ENCODE peak calls at places on chromosome 5, in four cellular contexts. K is HepG2, Z is K562, T is GM12878. S is an unnamed sample.

GRCh38 chr5:151675225-151675955 is 11.3 kb downstream of the SPARC start:
- DNase-seq in K (no peak), Z (no peak), T (no peak), S (no peak)

GRCh38 chr5:122182491-122182921 is 53.2 kb downstream of the ZNF474 start:
- DNase-seq in K (no peak), Z (no peak), T (no peak), S (peak)

GRCh38 chr5:1847056-1847455 is 35.7 kb downstream of the IRX4 start:
- DNase-seq in K (no peak), Z (no peak), T (no peak), S (no peak)

GRCh38 chr5:160802567-160802966 is 49.4 kb downstream of the ATP10B start:
- DNase-seq in K (no peak), Z (no peak), T (no peak), S (no peak)

GRCh38 chr5:143019614-143020515 is 249.7 kb downstream of the ARHGAP26 start:
- DNase-seq in K (no peak), Z (no peak), T (peak), S (no peak)

GRCh38 chr5:143025971-143026370 is 255.8 kb downstream of the ARHGAP26 start:
- DNase-seq in K (no peak), Z (no peak), T (no peak), S (no peak)

GRCh38 chr5:181246276-181247050 is 2.8 kb upstream of the RACK1 start:
- DNase-seq in K (peak), Z (peak), T (no peak), S (peak)

GRCh38 chr5:37184748-37185364 is 64.3 kb downstream of the CPLANE1 start:
- DNase-seq in K (no peak), Z (no peak), T (peak), S (no peak)

GRCh38 chr5:123371575-123372179 is 51.5 kb downstream of the CEP120 start:
- DNase-seq in K (peak), Z (peak), T (no peak), S (peak)

GRCh38 chr5:116377276-116378006 is 197.2 kb downstream of the SEMA6A start:
- DNase-seq in K (no peak), Z (no peak), T (no peak), S (no peak)

GRCh38 chr5:88552406-88552805 is 283.8 kb upstream of the TMEM161B start:
- DNase-seq in K (no peak), Z (no peak), T (no peak), S (no peak)

GRCh38 chr5:175022286-175022685 is 297.9 kb downstream of the MSX2 start:
- DNase-seq in K (no peak), Z (no peak), T (no peak), S (no peak)

GRCh38 chr5:37723147-37723961 is 116.5 kb downstream of the GDNF start:
- DNase-seq in K (no peak), Z (peak), T (no peak), S (peak)

GRCh38 chr5:14101922-14102321 is 41.2 kb upstream of the TRIO start:
- DNase-seq in K (no peak), Z (no peak), T (no peak), S (peak)

GRCh38 chr5:180599981-180600553 is 8.8 kb upstream of the SCGB3A1 start:
- DNase-seq in K (no peak), Z (no peak), T (no peak), S (peak)

GRCh38 chr5:78264600-78264999 is 29.9 kb downstream of the AP3B1 start:
- DNase-seq in K (no peak), Z (no peak), T (no peak), S (no peak)

GRCh38 chr5:93990504-93991085 is 249.2 kb upstream of the POU5F2 start:
- DNase-seq in K (no peak), Z (no peak), T (no peak), S (no peak)

GRCh38 chr5:172870261-172870806 is 36.3 kb downstream of the ERGIC1 start:
- DNase-seq in K (no peak), Z (no peak), T (no peak), S (no peak)

GRCh38 chr5:147507480-147508126 is 2.3 kb downstream of the DPYSL3 start:
- DNase-seq in K (no peak), Z (no peak), T (no peak), S (no peak)

GRCh38 chr5:561408-561807 is 37.2 kb upstream of the SLC9A3 start:
- DNase-seq in K (no peak), Z (no peak), T (no peak), S (no peak)

GRCh38 chr5:76775921-76776320 is 42.9 kb upstream of the F2RL1 start:
- DNase-seq in K (no peak), Z (no peak), T (no peak), S (no peak)

GRCh38 chr5:149885512-149885911 is 59.1 kb downstream of the PDE6A start:
- DNase-seq in K (no peak), Z (no peak), T (no peak), S (no peak)

GRCh38 chr5:150557507-150557872 is 49.6 kb downstream of the NDST1 start:
- DNase-seq in K (no peak), Z (no peak), T (no peak), S (no peak)

GRCh38 chr5:26012078-26012477 is 1026.3 kb downstream of the CDH9 start:
- DNase-seq in K (no peak), Z (no peak), T (no peak), S (no peak)

GRCh38 chr5:83924171-83924570 is 203.5 kb upstream of the HAPLN1 start:
- DNase-seq in K (no peak), Z (no peak), T (no peak), S (no peak)

DNA sequence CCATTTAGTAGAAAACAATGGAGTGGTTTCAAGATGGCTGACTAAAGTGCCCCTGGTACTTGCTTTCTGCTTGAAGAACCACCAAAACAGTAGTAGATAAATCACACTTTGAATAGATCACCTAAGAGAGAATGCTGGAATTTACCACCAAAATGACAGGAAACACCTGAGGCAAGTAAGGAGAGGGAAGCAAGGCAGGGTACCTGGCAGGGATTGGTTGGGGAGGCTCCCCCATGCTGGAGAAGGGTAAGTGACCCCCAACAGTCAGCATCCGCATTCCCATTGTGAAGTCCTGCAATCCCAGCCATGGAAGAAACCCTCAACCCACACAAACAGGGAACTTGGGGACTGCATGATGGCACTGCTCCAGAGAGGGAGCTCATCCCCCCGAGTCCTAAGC is 105.5 kb downstream of the PLPP1 start:
- DNase-seq in K (no peak), Z (no peak), T (no peak), S (no peak)
- TF ChIP-seq ETV6 in K (no peak), Z (no peak), T (no peak), S (no peak)

DNA sequence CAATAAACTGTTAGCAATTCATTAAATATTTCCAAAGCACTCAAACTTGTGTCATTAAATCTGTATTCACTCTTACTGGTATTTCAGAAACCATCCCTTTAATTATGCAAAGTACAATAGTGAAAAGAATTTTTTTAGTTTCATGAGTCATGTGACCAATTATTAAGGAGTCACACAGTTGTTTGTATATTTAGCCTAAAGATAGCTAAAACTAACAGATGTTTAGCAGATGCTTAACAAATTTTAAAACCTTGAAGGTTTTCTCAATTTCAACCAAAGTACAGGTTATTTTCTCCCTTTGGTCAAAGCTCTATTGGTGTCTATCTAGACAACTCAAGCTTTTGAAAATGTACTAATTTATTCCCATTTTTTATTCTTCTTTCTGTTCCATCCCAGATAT is 44.1 kb downstream of the PJA2 start:
- DNase-seq in K (no peak), Z (no peak), T (no peak), S (no peak)
- TF ChIP-seq ETV6 in K (no peak), Z (no peak), T (no peak), S (no peak)

GRCh38 chr5:176175101-176175852 is 62.9 kb upstream of the SIMC1 start:
- DNase-seq in K (no peak), Z (no peak), T (no peak), S (no peak)

GRCh38 chr5:176173647-176174046 is 64.6 kb upstream of the SIMC1 start:
- DNase-seq in K (no peak), Z (no peak), T (no peak), S (no peak)

GRCh38 chr5:176178789-176179188 is 59.4 kb upstream of the SIMC1 start:
- DNase-seq in K (peak), Z (peak), T (no peak), S (no peak)

GRCh38 chr5:176174345-176175025 is 63.7 kb upstream of the SIMC1 start:
- DNase-seq in K (no peak), Z (no peak), T (no peak), S (no peak)

GRCh38 chr5:176176231-176176630 is 62.0 kb upstream of the SIMC1 start:
- DNase-seq in K (no peak), Z (no peak), T (no peak), S (no peak)
- TF ChIP-seq ETV6 in K (no peak), Z (no peak), T (no peak), S (no peak)

GRCh38 chr5:169424279-169424955 is 123.5 kb upstream of the SLIT3 start:
- DNase-seq in K (no peak), Z (no peak), T (no peak), S (no peak)

GRCh38 chr5:169422087-169422486 is 121.1 kb upstream of the SLIT3 start:
- DNase-seq in K (no peak), Z (no peak), T (no peak), S (no peak)

GRCh38 chr5:169426674-169427250 is 125.8 kb upstream of the SLIT3 start:
- DNase-seq in K (no peak), Z (no peak), T (no peak), S (peak)

GRCh38 chr5:169423580-169424278 is 122.8 kb upstream of the SLIT3 start:
- DNase-seq in K (no peak), Z (no peak), T (no peak), S (no peak)

DNA sequence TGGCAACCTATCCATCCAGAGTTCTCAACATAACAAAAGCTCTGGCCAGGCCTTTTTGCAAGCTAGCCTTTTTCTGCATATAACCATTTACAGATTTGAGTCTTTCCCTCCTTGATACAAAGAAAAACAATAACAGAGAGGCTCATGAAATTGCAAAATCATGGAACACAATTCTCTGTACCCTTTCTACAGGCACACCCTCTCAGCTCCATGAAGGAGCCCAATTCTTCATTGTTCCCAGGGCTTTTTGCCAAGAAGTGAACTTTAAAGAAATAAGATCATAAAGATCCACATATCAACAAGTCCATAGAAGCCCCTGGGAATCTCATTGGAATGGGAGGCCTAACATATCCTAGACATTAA is 124.0 kb upstream of the SLIT3 start:
- DNase-seq in K (no peak), Z (no peak), T (no peak), S (no peak)
- TF ChIP-seq ETV6 in K (no peak), Z (no peak), T (no peak), S (no peak)

DNA sequence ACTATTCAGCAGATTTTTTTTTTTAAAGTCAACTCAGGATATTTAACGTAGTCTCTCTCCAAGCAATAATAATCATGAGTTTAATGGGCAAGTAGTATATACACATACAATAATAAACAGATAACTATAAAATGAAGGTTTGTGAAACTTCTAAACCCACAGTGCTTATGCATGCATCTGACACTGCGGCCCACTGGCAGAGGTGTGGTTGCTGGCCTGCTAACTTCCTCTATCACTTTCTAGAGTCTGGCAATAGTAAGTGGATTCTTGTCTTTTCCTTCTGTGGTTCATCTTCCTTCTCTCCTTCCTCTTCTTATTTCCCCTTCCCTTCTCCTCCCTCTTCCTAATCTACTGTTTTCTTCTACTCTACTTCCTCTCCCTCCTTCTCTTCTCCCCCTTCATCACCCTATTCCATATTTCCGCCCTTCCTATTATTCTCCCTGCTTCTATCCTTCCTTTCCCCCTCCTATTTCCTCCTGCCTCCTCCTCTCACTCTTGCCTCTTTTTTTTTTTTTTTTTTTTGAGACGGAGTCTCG is 18.6 kb upstream of the AGXT2 start:
- DNase-seq in K (no peak), Z (no peak), T (no peak), S (no peak)
- TF ChIP-seq ETV6 in K (no peak), Z (no peak), T (no peak), S (no peak)

GRCh38 chr5:98929982-98930355 is 1.2 kb upstream of the CHD1 start:
- DNase-seq in K (no peak), Z (no peak), T (no peak), S (no peak)

GRCh38 chr5:98933446-98934072 is 4.8 kb upstream of the CHD1 start:
- DNase-seq in K (no peak), Z (no peak), T (peak), S (no peak)

GRCh38 chr5:98929123-98929981 is 545 bp upstream of the CHD1 start:
- DNase-seq in K (peak), Z (peak), T (peak), S (peak)

GRCh38 chr5:98928802-98929122 is at the start of gene CHD1:
- DNase-seq in K (peak), Z (peak), T (no peak), S (peak)

GRCh38 chr5:98930972-98931762 is 2.4 kb upstream of the CHD1 start:
- DNase-seq in K (no peak), Z (no peak), T (no peak), S (no peak)
- TF ChIP-seq ETV6 in K (no peak), Z (no peak), T (no peak), S (no peak)

DNA sequence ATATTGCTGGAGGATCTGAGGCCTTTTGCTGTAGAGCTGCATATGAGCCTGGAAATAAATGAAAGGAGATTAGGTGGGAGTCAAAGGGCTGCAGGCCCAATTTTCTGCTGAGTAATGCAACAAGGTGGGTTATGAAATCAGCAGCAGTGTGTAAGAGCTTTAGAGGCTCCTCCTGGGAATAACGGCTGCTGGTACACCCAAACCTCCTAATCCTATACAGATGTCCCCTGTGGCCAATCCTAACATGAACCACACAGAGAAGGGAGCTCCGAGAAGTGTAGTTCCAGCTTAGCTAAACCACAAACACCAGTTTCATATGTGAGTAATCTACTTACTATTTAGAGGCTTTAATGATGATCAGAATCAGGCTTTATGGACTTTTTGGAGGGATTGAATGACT is 437.7 kb downstream of the TMEM232 start:
- DNase-seq in K (no peak), Z (no peak), T (no peak), S (no peak)
- TF ChIP-seq ETV6 in K (no peak), Z (no peak), T (no peak), S (no peak)

GRCh38 chr5:119031905-119032304 is 39.0 kb upstream of the DMXL1 start:
- DNase-seq in K (no peak), Z (peak), T (peak), S (no peak)

GRCh38 chr5:119031047-119031886 is 39.6 kb upstream of the DMXL1 start:
- DNase-seq in K (no peak), Z (no peak), T (peak), S (no peak)

GRCh38 chr5:119033135-119033534 is 37.8 kb upstream of the DMXL1 start:
- DNase-seq in K (no peak), Z (no peak), T (no peak), S (no peak)

GRCh38 chr5:119036101-119036762 is 34.7 kb upstream of the DMXL1 start:
- DNase-seq in K (no peak), Z (no peak), T (no peak), S (no peak)

GRCh38 chr5:119032653-119033052 is 38.2 kb upstream of the DMXL1 start:
- DNase-seq in K (no peak), Z (no peak), T (peak), S (no peak)
- TF ChIP-seq ETV6 in K (no peak), Z (no peak), T (peak), S (no peak)

GRCh38 chr5:6808462-6808861 is 95.2 kb downstream of the TENT4A start:
- DNase-seq in K (no peak), Z (no peak), T (no peak), S (no peak)

GRCh38 chr5:6814816-6815215 is 101.6 kb downstream of the TENT4A start:
- DNase-seq in K (no peak), Z (no peak), T (no peak), S (no peak)

GRCh38 chr5:6810641-6811405 is 97.6 kb downstream of the TENT4A start:
- DNase-seq in K (no peak), Z (no peak), T (no peak), S (no peak)

GRCh38 chr5:6812091-6812490 is 98.9 kb downstream of the TENT4A start:
- DNase-seq in K (no peak), Z (no peak), T (no peak), S (no peak)

DNA sequence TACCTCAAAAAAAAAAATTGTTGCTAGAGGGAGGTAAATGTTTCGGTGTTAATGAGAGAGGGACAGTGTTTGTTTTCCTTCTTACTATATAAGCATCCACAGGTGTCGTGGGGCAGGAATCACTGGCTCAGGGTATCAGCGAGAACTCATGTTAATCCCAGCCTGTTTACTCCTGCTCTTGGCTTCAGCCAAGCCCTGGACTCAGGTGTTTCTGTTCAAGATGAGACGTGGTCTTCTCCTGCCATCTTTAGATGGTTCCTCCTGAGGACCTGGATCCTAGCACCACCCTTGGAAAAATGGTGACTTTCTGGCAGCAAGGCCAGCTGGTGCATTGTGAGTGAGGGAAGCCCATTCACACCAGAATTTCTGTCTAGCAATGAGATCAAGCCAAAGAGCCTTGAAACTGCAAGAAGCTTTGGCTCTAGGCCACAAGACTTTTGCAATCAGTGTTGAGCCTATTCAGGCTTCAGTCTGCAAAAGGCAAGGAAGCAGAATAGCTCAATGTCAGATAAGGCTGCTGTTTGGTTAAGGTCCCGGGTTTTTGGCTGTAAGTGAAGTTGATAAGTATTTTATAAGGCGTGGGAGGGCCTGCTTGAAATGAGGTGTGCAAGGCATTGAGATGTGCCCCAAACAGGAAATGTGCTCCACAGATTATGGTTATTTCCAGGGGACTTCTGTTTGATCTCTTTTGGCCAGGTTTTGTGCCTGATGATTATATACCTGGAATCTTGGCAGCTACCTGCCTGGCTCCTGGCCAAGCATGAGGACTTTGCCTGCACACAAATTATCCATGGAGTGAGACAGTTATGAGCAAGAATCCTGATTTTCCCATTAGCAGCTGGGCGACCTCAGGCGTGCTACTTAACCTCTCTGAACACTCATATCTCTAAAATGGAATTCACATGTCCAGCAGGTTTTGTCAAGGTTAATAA is 99.8 kb downstream of the TENT4A start:
- DNase-seq in K (no peak), Z (no peak), T (no peak), S (no peak)
- TF ChIP-seq ETV6 in K (no peak), Z (no peak), T (no peak), S (no peak)

DNA sequence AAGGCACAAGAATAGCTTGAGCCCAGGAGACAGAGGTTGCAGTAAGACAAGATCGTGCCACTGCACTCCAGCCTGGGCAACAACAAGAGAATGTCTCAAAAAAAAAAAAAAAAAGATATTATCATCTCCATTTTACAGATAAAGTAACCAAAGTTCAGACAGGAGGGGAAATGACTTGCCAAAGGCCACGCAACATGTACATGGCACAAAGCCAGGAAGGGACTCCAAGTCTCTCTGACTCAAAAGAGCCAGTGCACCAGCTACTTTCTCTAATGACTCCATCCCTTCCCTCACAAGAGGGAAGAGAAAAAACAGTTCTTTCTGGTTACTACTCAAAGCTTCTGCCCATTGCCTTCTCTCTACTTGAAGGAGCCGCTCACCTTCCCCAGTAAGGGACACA is 34.1 kb downstream of the SIL1 start:
- DNase-seq in K (no peak), Z (no peak), T (no peak), S (no peak)
- TF ChIP-seq ETV6 in K (no peak), Z (no peak), T (no peak), S (no peak)

S was measured in WTC11.